ENCODE peak calls at places on chromosome 2, in eight cellular contexts. U is CD8-positive, alpha-beta T cell; X is mammary epithelial cell; T is HepG2; P is activated T-helper 1 cell treated with anti-CD3 and anti-CD28 coated beads, Interleukin-2, amount 50 U/mL, for 16 hours; J is RKO; S is A172; M is GM12864. R is an unnamed sample.

GRCh38 chr2:205868773-205869333 is 186.6 kb downstream of the NRP2 start:
- DNase-seq in T (no peak), J (no peak), U (no peak), S (peak; percentile 85), M (no peak), X (peak; percentile 72), P (no peak), R (no peak)

GRCh38 chr2:159155315-159155714 is 131.2 kb downstream of the WDSUB1 start:
- DNase-seq in P (no peak), U (no peak), X (peak; percentile 66), S (no peak), J (no peak), M (no peak), T (no peak), R (no peak)

GRCh38 chr2:224892574-224893204 is 149.6 kb downstream of the DOCK10 start:
- DNase-seq in S (no peak), P (no peak), M (no peak), U (no peak), T (no peak), J (no peak), X (no peak), R (no peak)

GRCh38 chr2:109341904-109342303 is 212.9 kb downstream of the SH3RF3 start:
- DNase-seq in J (no peak), P (no peak), T (no peak), S (no peak), M (no peak), X (no peak), U (no peak), R (no peak)

GRCh38 chr2:207122914-207123744 is 42.6 kb downstream of the KLF7 start:
- DNase-seq in P (peak; percentile 15), T (no peak), M (no peak), U (peak; percentile 27), S (no peak), J (no peak), X (no peak), R (no peak)

GRCh38 chr2:20382965-20383800 is 32.5 kb upstream of the PUM2 start:
- DNase-seq in J (no peak), X (peak; percentile 92), P (no peak), U (no peak), T (no peak), S (peak; percentile 26), M (no peak), R (no peak)

GRCh38 chr2:200787351-200788128 is 24.2 kb upstream of the BZW1 start:
- DNase-seq in X (peak; percentile 96), M (no peak), U (no peak), J (peak; percentile 97), P (no peak), S (peak; percentile 91), T (no peak), R (no peak)

GRCh38 chr2:37173741-37174140 is 14.7 kb downstream of the SULT6B1 start:
- DNase-seq in T (no peak), J (no peak), X (no peak), U (no peak), S (no peak), M (no peak), P (no peak), R (no peak)